ENCODE peak calls at places on chromosomes 16 and 17, in nine cellular contexts. U is sigmoid colon; N is Panc1; E is cardiac fibroblast; P is AG04450; X is CD8-positive, alpha-beta T cell; C is transverse colon; K is DND-41; V is heart right ventricle. L is an unnamed sample.

GRCh38 chr17:37743612-37743874 is 1.3 kb downstream of the HNF1B start:
- DNase-seq in P (no peak), K (no peak), U (no peak), N (no peak), C (peak), E (no peak), V (no peak), X (no peak), L (no peak)

GRCh38 chr17:64128787-64129514 is 993 bp downstream of the ERN1 start:
- DNase-seq in E (peak), X (no peak), N (no peak), K (peak), U (peak), C (peak), P (no peak), V (no peak), L (no peak)

GRCh38 chr16:88769617-88770458 is 15.2 kb downstream of the PIEZO1 start:
- DNase-seq in V (no peak), N (no peak), P (no peak), E (no peak), X (no peak), C (peak), K (peak), U (no peak), L (no peak)

GRCh38 chr16:856101-856500 is 55.6 kb upstream of the GNG13 start:
- DNase-seq in U (no peak), X (no peak), K (no peak), C (no peak), N (no peak), E (no peak), V (no peak), P (no peak), L (no peak)

GRCh38 chr16:8571061-8571596 is 19.2 kb downstream of the TMEM114 start:
- DNase-seq in X (no peak), K (no peak), E (peak), N (no peak), V (no peak), P (no peak), U (no peak), C (no peak), L (no peak)

GRCh38 chr16:86363057-86363490 is 147.3 kb upstream of the FOXF1 start:
- DNase-seq in V (no peak), X (no peak), E (peak), P (peak), C (peak), K (no peak), N (no peak), U (peak), L (peak)

GRCh38 chr17:1491406-1492248 is 859 bp downstream of the MYO1C start:
- DNase-seq in E (peak), K (no peak), V (peak), X (no peak), P (no peak), U (peak), C (peak), N (no peak), L (no peak)

GRCh38 chr16:17389392-17389791 is 81.4 kb downstream of the XYLT1 start:
- DNase-seq in E (no peak), X (no peak), V (no peak), K (no peak), C (no peak), N (no peak), U (no peak), P (no peak), L (no peak)

GRCh38 chr16:70432304-70432799 is 6.5 kb downstream of the ST3GAL2 start:
- DNase-seq in C (no peak), U (no peak), N (no peak), P (no peak), V (no peak), K (no peak), E (peak), X (no peak), L (no peak)

GRCh38 chr17:58710948-58711552 is 18.6 kb downstream of the RAD51C start:
- DNase-seq in K (peak), U (no peak), E (peak), V (no peak), P (peak), N (peak), C (peak), X (peak), L (peak)

GRCh38 chr17:28346746-28347246 is 10.5 kb downstream of the POLDIP2 start:
- DNase-seq in P (no peak), U (no peak), K (no peak), N (no peak), X (no peak), C (no peak), E (no peak), V (no peak), L (no peak)

GRCh38 chr16:28977703-28978641 is 3.4 kb downstream of the SPNS1 start:
- DNase-seq in V (no peak), C (no peak), X (no peak), E (no peak), K (no peak), P (no peak), N (peak), U (no peak), L (no peak)

GRCh38 chr17:79627184-79627765 is 16.4 kb upstream of the RBFOX3 start:
- DNase-seq in X (no peak), K (no peak), C (no peak), U (peak), E (no peak), V (no peak), P (no peak), N (no peak), L (no peak)

GRCh38 chr17:42277342-42277712 is 1.1 kb upstream of the STAT5B start:
- DNase-seq in C (peak), P (no peak), U (no peak), K (no peak), E (no peak), X (no peak), V (no peak), N (no peak), L (no peak)

GRCh38 chr17:77284023-77284617 is 143.4 kb downstream of the SEC14L1 start:
- DNase-seq in E (no peak), N (no peak), V (no peak), K (no peak), U (no peak), P (no peak), X (no peak), C (no peak), L (no peak)

GRCh38 chr16:81123092-81123852 is 27.1 kb upstream of the GCSH start:
- DNase-seq in V (no peak), C (no peak), U (no peak), X (no peak), E (no peak), P (no peak), N (no peak), K (no peak), L (no peak)

GRCh38 chr16:1470543-1471251 is 4.1 kb downstream of the CLCN7 start:
- DNase-seq in C (peak), K (no peak), U (no peak), V (peak), N (no peak), P (no peak), E (peak), X (no peak), L (no peak)

GRCh38 chr17:1730345-1731193 is 6.1 kb downstream of the WDR81 start:
- DNase-seq in V (peak), K (no peak), U (peak), C (peak), N (no peak), P (no peak), X (no peak), E (peak), L (no peak)

GRCh38 chr17:57767561-57767960 is 22.5 kb upstream of the CCDC182 start:
- DNase-seq in V (no peak), C (no peak), P (no peak), E (no peak), N (no peak), K (no peak), U (no peak), X (no peak), L (no peak)

GRCh38 chr16:28575446-28576109 is 21.3 kb downstream of the SULT1A2 start:
- DNase-seq in X (no peak), C (no peak), V (no peak), E (no peak), K (no peak), P (no peak), U (no peak), N (no peak), L (no peak)

GRCh38 chr17:40327735-40328385 is 18.9 kb downstream of the RARA start:
- DNase-seq in N (no peak), X (no peak), K (no peak), V (peak), C (no peak), E (peak), U (peak), P (no peak), L (no peak)

GRCh38 chr16:921321-921905 is 49.4 kb downstream of the LMF1 start:
- DNase-seq in K (no peak), E (no peak), P (no peak), N (no peak), U (no peak), C (no peak), X (no peak), V (no peak), L (no peak)

GRCh38 chr16:75566040-75566888 is at the start of gene GABARAPL2:
- DNase-seq in U (peak), V (peak), K (peak), P (no peak), X (peak), C (peak), N (no peak), E (peak), L (no peak)

GRCh38 chr16:11145821-11146211 is 110.2 kb downstream of the SOCS1 start:
- DNase-seq in P (no peak), K (no peak), C (no peak), U (no peak), N (no peak), X (no peak), V (no peak), E (no peak), L (no peak)

GRCh38 chr16:10314811-10315210 is 71.0 kb upstream of the ATF7IP2 start:
- DNase-seq in P (no peak), X (no peak), K (no peak), N (no peak), C (no peak), U (no peak), V (no peak), E (peak), L (no peak)

GRCh38 chr16:80611930-80612327 is 71.1 kb downstream of the DYNLRB2 start:
- DNase-seq in N (no peak), X (no peak), K (no peak), C (no peak), U (no peak), V (no peak), P (no peak), E (no peak), L (no peak)

GRCh38 chr16:49010879-49011278 is 270.8 kb downstream of the CBLN1 start:
- DNase-seq in V (no peak), C (no peak), E (no peak), X (no peak), U (no peak), K (no peak), P (no peak), N (no peak), L (no peak)

GRCh38 chr17:66884931-66885330 is 50.0 kb downstream of the CACNG5 start:
- DNase-seq in C (no peak), V (no peak), E (no peak), K (no peak), N (no peak), P (no peak), X (no peak), U (no peak), L (no peak)

GRCh38 chr16:72174726-72175125 is 2.8 kb upstream of the PMFBP1 start:
- DNase-seq in C (no peak), U (no peak), P (no peak), X (no peak), E (no peak), N (no peak), V (no peak), K (no peak), L (no peak)

GRCh38 chr16:31202402-31203385 is at the start of gene PYCARD:
- DNase-seq in N (no peak), C (peak), E (peak), K (peak), X (no peak), P (no peak), V (peak), U (peak), L (no peak)

GRCh38 chr17:40317345-40317873 is 8.4 kb downstream of the RARA start:
- DNase-seq in U (peak), C (peak), X (no peak), V (no peak), K (peak), P (no peak), N (no peak), E (peak), L (no peak)

GRCh38 chr16:60413969-60414368 is 1622.3 kb downstream of the CDH8 start:
- DNase-seq in U (no peak), V (no peak), C (no peak), X (no peak), N (no peak), P (no peak), E (no peak), K (no peak), L (no peak)

GRCh38 chr17:37825851-37826250 is 81.0 kb upstream of the HNF1B start:
- DNase-seq in U (no peak), K (no peak), N (no peak), C (no peak), E (no peak), P (no peak), V (no peak), X (no peak), L (no peak)

GRCh38 chr17:28895794-28896447 is 1.6 kb downstream of the FLOT2 start:
- DNase-seq in P (no peak), N (no peak), K (no peak), C (no peak), U (no peak), E (no peak), X (no peak), V (no peak), L (no peak)

DNA sequence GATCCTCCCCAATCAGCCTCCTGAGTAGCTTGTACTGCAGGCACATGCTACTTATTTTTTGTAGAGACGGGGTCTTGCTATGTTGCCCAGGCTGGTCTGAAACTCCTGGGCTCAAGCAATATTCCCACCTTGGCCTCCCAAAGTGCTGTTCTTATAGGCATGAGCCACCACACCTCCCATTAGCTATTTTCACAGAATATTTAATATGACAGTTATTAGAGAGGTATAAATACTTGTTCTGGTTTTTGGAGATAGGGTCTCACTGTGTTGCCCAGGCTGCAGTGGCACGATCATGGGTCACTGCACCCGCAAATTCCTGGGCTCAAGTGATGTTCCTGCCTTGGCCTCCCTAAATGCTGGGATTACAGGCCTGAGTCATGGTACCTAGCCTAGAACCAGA is 21.1 kb downstream of the ZNF213 start:
- DNase-seq in X (no peak), C (no peak), K (no peak), E (no peak), V (no peak), P (no peak), N (no peak), U (no peak), L (no peak)
- TF ChIP-seq CTCF in X (no peak), C (no peak), K (no peak), E (no peak), V (no peak), P (no peak), N (no peak), U (no peak), L (no peak)

DNA sequence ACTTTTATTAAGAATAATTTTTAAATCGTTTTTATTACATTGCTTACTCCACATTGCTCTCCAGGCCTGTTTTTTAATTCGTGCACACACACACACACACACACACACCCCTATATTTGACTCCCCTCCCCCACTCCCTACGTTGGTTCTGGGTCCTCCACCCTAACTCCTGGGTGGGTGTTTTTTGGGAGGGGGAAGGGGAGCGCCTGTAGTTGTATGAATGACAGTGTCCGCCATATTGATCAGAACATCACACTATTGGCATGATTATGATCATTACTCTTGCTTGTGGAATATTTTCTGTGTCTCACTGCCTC is 1.3 kb downstream of the GNAO1 start:
- DNase-seq in K (no peak), E (no peak), N (no peak), X (no peak), P (no peak), C (no peak), V (no peak), U (no peak), L (no peak)
- H3K4me3 ChIP-seq in K (peak), E (no peak), N (peak), X (no peak), P (no peak), C (peak), V (peak), U (peak), L (no peak)

GRCh38 chr16:78478267-78478821 is 378.9 kb downstream of the WWOX start:
- DNase-seq in C (no peak), U (no peak), X (no peak), N (no peak), E (peak), P (no peak), K (peak), V (no peak), L (no peak)
- TF ChIP-seq CTCF in C (no peak), U (peak), X (no peak), N (no peak), E (peak), P (no peak), K (peak), V (peak), L (no peak)

GRCh38 chr16:12803203-12804093 is at the start of gene CPPED1:
- DNase-seq in K (peak), N (peak), P (peak), E (peak), C (peak), X (peak), V (peak), U (peak), L (peak)

GRCh38 chr16:12802048-12802447 is 1.6 kb downstream of the CPPED1 start:
- DNase-seq in X (no peak), V (no peak), C (no peak), K (no peak), N (no peak), E (no peak), U (no peak), P (no peak), L (no peak)

GRCh38 chr16:12804395-12804794 is 708 bp upstream of the CPPED1 start:
- DNase-seq in P (no peak), X (no peak), K (no peak), C (no peak), V (no peak), E (no peak), U (no peak), N (no peak), L (no peak)

GRCh38 chr16:12801511-12802042 is 2.1 kb downstream of the CPPED1 start:
- DNase-seq in N (no peak), U (no peak), V (no peak), P (no peak), E (peak), X (no peak), K (no peak), C (peak), L (no peak)

DNA sequence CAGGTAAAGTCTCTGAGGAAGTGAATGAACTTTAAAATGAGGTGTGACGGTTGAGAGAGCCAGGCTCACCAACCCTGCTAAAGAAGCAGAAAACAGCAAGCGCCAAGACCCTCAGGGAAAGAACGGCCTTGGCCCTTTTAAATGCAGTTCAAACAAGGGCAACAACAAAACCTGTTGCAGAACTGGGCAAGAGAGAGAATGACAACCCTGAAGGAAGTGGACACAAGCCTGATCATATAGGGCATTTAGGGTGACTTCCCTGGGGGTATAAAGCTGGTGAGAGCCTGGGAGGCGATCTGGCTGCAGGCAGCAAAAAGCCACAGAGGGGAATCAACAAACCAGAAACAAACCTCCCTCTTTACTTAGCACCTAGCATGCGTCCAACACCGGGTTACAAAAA is 1.0 kb downstream of the CPPED1 start:
- DNase-seq in N (no peak), K (no peak), V (no peak), P (no peak), E (no peak), X (no peak), U (no peak), C (no peak), L (no peak)
- H3K4me3 ChIP-seq in N (peak), K (peak), V (peak), P (peak), E (peak), X (peak), U (peak), C (peak), L (peak)

GRCh38 chr17:21243516-21244303 is 9.5 kb downstream of the NATD1 start:
- DNase-seq in U (no peak), K (no peak), P (no peak), V (no peak), X (no peak), C (no peak), N (no peak), E (no peak), L (no peak)

GRCh38 chr17:21241564-21241963 is 11.6 kb downstream of the NATD1 start:
- DNase-seq in E (no peak), X (no peak), C (no peak), P (no peak), U (no peak), N (no peak), K (no peak), V (no peak), L (no peak)

GRCh38 chr17:21242026-21242700 is 11.0 kb downstream of the NATD1 start:
- DNase-seq in X (no peak), U (no peak), K (no peak), N (no peak), C (no peak), E (no peak), V (no peak), P (no peak), L (peak)

GRCh38 chr17:21240375-21241055 is 12.7 kb downstream of the NATD1 start:
- DNase-seq in X (no peak), U (no peak), N (no peak), K (no peak), C (no peak), E (no peak), P (no peak), V (no peak), L (no peak)

GRCh38 chr17:21242780-21243515 is 10.3 kb downstream of the NATD1 start:
- DNase-seq in K (no peak), V (peak), U (no peak), P (no peak), C (no peak), N (no peak), E (no peak), X (no peak), L (no peak)
- TF ChIP-seq CTCF in K (no peak), V (peak), U (no peak), P (no peak), C (no peak), N (no peak), E (no peak), X (no peak), L (no peak)

GRCh38 chr17:10114931-10115535 is 83.4 kb downstream of the GAS7 start:
- DNase-seq in V (peak), N (no peak), K (peak), P (peak), E (peak), C (peak), U (peak), X (peak), L (peak)
- H3K4me3 ChIP-seq in V (peak), N (no peak), K (no peak), P (peak), E (peak), C (no peak), U (no peak), X (peak), L (peak)

GRCh38 chr17:5915337-5915736 is 154.8 kb upstream of the WSCD1 start:
- DNase-seq in X (no peak), E (no peak), C (no peak), P (no peak), K (no peak), N (no peak), V (no peak), U (no peak), L (no peak)

GRCh38 chr17:5921919-5922318 is 148.3 kb upstream of the WSCD1 start:
- DNase-seq in N (peak), K (no peak), C (no peak), P (no peak), V (no peak), E (no peak), X (no peak), U (no peak), L (no peak)

GRCh38 chr17:5913641-5914040 is 156.5 kb upstream of the WSCD1 start:
- DNase-seq in U (no peak), P (no peak), E (no peak), C (no peak), N (no peak), K (no peak), X (no peak), V (no peak), L (no peak)

GRCh38 chr17:5922476-5922875 is 147.7 kb upstream of the WSCD1 start:
- DNase-seq in N (no peak), P (no peak), C (no peak), E (no peak), K (no peak), X (no peak), U (no peak), V (no peak), L (no peak)

GRCh38 chr17:5919104-5919503 is 151.1 kb upstream of the WSCD1 start:
- DNase-seq in P (no peak), X (no peak), C (no peak), K (no peak), V (no peak), U (no peak), N (no peak), E (no peak), L (no peak)
- TF ChIP-seq CTCF in P (no peak), X (no peak), C (no peak), K (no peak), V (no peak), U (no peak), N (no peak), E (no peak), L (no peak)

L was measured in HFF-Myc.